ENCODE peak calls at places on chromosomes 1 and 21, in eight cellular contexts. S, G, X, H, I, T, C and E are unnamed samples.

GRCh38 chr21:26148834-26149354 is 21.7 kb downstream of the APP start:
- DNase-seq in S (no peak), G (no peak), C (peak), T (no peak), I (no peak), H (no peak), X (no peak), E (no peak)

GRCh38 chr1:145778146-145778540 is 45.8 kb downstream of the RNF115 start:
- DNase-seq in C (no peak), T (no peak), X (no peak), I (no peak), G (no peak), S (no peak), H (no peak), E (no peak)

GRCh38 chr1:206658264-206658980 is 23.1 kb downstream of the DYRK3 start:
- DNase-seq in C (no peak), I (peak), X (peak), G (no peak), H (peak), T (peak), S (peak), E (peak)

GRCh38 chr1:52056110-52056936 is at the start of gene BTF3L4:
- DNase-seq in G (peak), C (peak), T (peak), I (peak), S (peak), X (peak), H (peak), E (peak)

GRCh38 chr1:162548170-162548569 is 13.4 kb upstream of the UAP1 start:
- DNase-seq in C (no peak), G (no peak), X (no peak), T (no peak), H (no peak), I (no peak), S (no peak), E (no peak)

GRCh38 chr1:64471218-64471719 is 1.3 kb downstream of the CACHD1 start:
- DNase-seq in H (peak), I (peak), C (no peak), X (peak), S (no peak), G (no peak), T (peak), E (no peak)

GRCh38 chr1:44829506-44830384 is 13.3 kb downstream of the PTCH2 start:
- DNase-seq in I (no peak), X (no peak), C (no peak), G (no peak), T (peak), S (no peak), H (no peak), E (no peak)

GRCh38 chr1:211415700-211416099 is 76.3 kb downstream of the RD3 start:
- DNase-seq in C (no peak), S (no peak), X (no peak), H (peak), G (no peak), T (no peak), I (no peak), E (no peak)

GRCh38 chr1:115980998-115981993 is 5.0 kb downstream of the SLC22A15 start:
- DNase-seq in H (peak), C (peak), G (peak), T (no peak), I (no peak), X (peak), S (no peak), E (peak)

GRCh38 chr1:157252473-157252872 is 114.3 kb upstream of the ETV3 start:
- DNase-seq in T (no peak), C (no peak), X (no peak), H (no peak), I (no peak), S (no peak), G (no peak), E (no peak)

GRCh38 chr21:42218836-42219605 is at the start of gene ABCG1:
- DNase-seq in T (peak), H (peak), S (peak), C (no peak), X (peak), I (peak), G (peak), E (peak)

GRCh38 chr1:179953974-179954493 is 576 bp upstream of the CEP350 start:
- DNase-seq in C (peak), I (peak), T (no peak), S (no peak), X (peak), H (peak), G (no peak), E (peak)

GRCh38 chr1:245458761-245459174 is 304.0 kb downstream of the KIF26B start:
- DNase-seq in T (no peak), G (no peak), X (no peak), I (no peak), C (peak), S (no peak), H (peak), E (no peak)

GRCh38 chr1:53266038-53266437 is 27.7 kb upstream of the MAGOH start:
- DNase-seq in G (no peak), H (no peak), S (no peak), C (no peak), T (no peak), X (no peak), I (no peak), E (no peak)

GRCh38 chr1:167491586-167492408 is 26.5 kb downstream of the CD247 start:
- DNase-seq in C (no peak), S (no peak), I (peak), G (no peak), H (no peak), X (peak), T (no peak), E (no peak)

GRCh38 chr1:164759144-164759920 is 200.3 kb downstream of the PBX1 start:
- DNase-seq in G (no peak), H (no peak), S (no peak), C (no peak), I (no peak), X (no peak), T (no peak), E (no peak)

GRCh38 chr1:115790356-115790755 is 21.8 kb upstream of the CASQ2 start:
- DNase-seq in I (no peak), H (no peak), C (no peak), G (no peak), X (no peak), S (no peak), T (no peak), E (no peak)

GRCh38 chr21:44872568-44873355 is 728 bp downstream of the PTTG1IP start:
- DNase-seq in T (peak), H (peak), G (no peak), S (peak), I (peak), X (no peak), C (no peak), E (peak)

GRCh38 chr1:153362187-153362586 is 4.5 kb downstream of the S100A9 start:
- DNase-seq in T (no peak), S (no peak), I (no peak), X (no peak), H (no peak), G (no peak), C (no peak), E (no peak)

GRCh38 chr1:35569956-35570355 is 3.2 kb upstream of the TFAP2E start:
- DNase-seq in X (no peak), T (no peak), G (no peak), C (peak), I (no peak), S (peak), H (no peak), E (no peak)

GRCh38 chr1:10242135-10242534 is 31.8 kb downstream of the KIF1B start:
- DNase-seq in X (no peak), G (no peak), H (no peak), S (no peak), T (no peak), C (no peak), I (no peak), E (no peak)

GRCh38 chr21:32135401-32136363 is 143.2 kb downstream of the MIS18A start:
- DNase-seq in H (peak), T (no peak), S (no peak), I (no peak), C (no peak), X (no peak), G (no peak), E (no peak)